ENCODE peak calls at places on chromosomes 7 and 10, in five cellular contexts. M is neuronal stem cell, K is H1, G is mesenchymal stem cell, N is trophoblast cell. I is an unnamed sample.

GRCh38 chr10:4008676-4009382 is 223.8 kb upstream of the KLF6 start:
- DNase-seq in N (no peak), K (no peak), G (no peak), M (no peak), I (no peak)

GRCh38 chr10:127977368-127978009 is 70.6 kb downstream of the PTPRE start:
- DNase-seq in N (peak; percentile 45), K (no peak), M (no peak), G (peak; percentile 97), I (peak; percentile 29)

GRCh38 chr7:70419816-70420215 is 712.1 kb upstream of the GALNT17 start:
- DNase-seq in M (no peak), K (no peak), N (no peak), G (no peak), I (no peak)

GRCh38 chr7:88835147-88835728 is 39.7 kb upstream of the TEX47 start:
- DNase-seq in M (peak; percentile 29), N (no peak), K (no peak), G (no peak), I (no peak)

GRCh38 chr7:96045919-96046318 is 273.6 kb downstream of the DYNC1I1 start:
- DNase-seq in K (no peak), N (no peak), G (no peak), M (no peak), I (peak; percentile 30)

GRCh38 chr7:34104992-34105391 is 199.7 kb downstream of the BMPER start:
- DNase-seq in G (peak; percentile 48), K (no peak), N (peak; percentile 72), M (no peak), I (no peak)

GRCh38 chr7:149071641-149072437 is 18.7 kb downstream of the ZNF786 start:
- DNase-seq in N (no peak), M (peak; percentile 11), G (peak; percentile 11), K (peak; percentile 91), I (peak; percentile 90)

GRCh38 chr10:131001438-131001837 is 310.1 kb downstream of the TCERG1L start:
- DNase-seq in K (no peak), G (no peak), M (no peak), N (no peak), I (no peak)

GRCh38 chr10:33067481-33067880 is 109.5 kb upstream of the ITGB1 start:
- DNase-seq in K (no peak), N (no peak), M (no peak), G (no peak), I (no peak)

GRCh38 chr7:132869166-132869861 is 212.6 kb downstream of the CHCHD3 start:
- DNase-seq in M (no peak), K (no peak), G (no peak), N (no peak), I (no peak)

GRCh38 chr10:101974091-101974799 is 81.7 kb downstream of the ARMH3 start:
- DNase-seq in K (no peak), N (no peak), G (peak; percentile 45), M (no peak), I (no peak)

GRCh38 chr10:43340101-43340500 is 31.3 kb upstream of the FXYD4 start:
- DNase-seq in N (peak; percentile 77), K (no peak), G (no peak), M (no peak), I (no peak)

GRCh38 chr10:83432296-83433045 is 706.8 kb upstream of the GHITM start:
- DNase-seq in G (peak; percentile 80), M (no peak), K (no peak), N (no peak), I (no peak)

GRCh38 chr7:21526007-21526406 is 16.8 kb upstream of the DNAH11 start:
- DNase-seq in N (no peak), G (no peak), M (no peak), K (no peak), I (no peak)

GRCh38 chr7:86926732-86927131 is 132.7 kb downstream of the ELAPOR2 start:
- DNase-seq in M (peak; percentile 33), N (peak; percentile 21), K (no peak), G (peak; percentile 61), I (no peak)

GRCh38 chr7:23852135-23852534 is 142.1 kb downstream of the STK31 start:
- DNase-seq in M (no peak), K (no peak), N (no peak), G (no peak), I (no peak)
- H2BK12ac ChIP-seq in M (no peak overlapping the region), K (no peak overlapping the region), N (no peak overlapping the region), G (no peak overlapping the region), I (no peak overlapping the region)

GRCh38 chr10:103855852-103856496 is 598 bp upstream of the SH3PXD2A start:
- DNase-seq in G (no peak), M (peak; percentile 27), N (no peak), K (peak; percentile 69), I (no peak)
- H2BK120ac ChIP-seq in G (peak overlapping the region; percentile 78), M (no peak overlapping the region), N (no peak overlapping the region), K (no peak overlapping the region), I (no peak overlapping the region)

GRCh38 chr7:129540340-129540739 is 38.0 kb downstream of the SMKR1 start:
- DNase-seq in N (no peak), K (no peak), M (no peak), G (no peak), I (no peak)
- H2BK12ac ChIP-seq in N (no peak overlapping the region), K (no peak overlapping the region), M (no peak overlapping the region), G (no peak overlapping the region), I (no peak overlapping the region)

GRCh38 chr7:28315565-28316420 is 96.5 kb upstream of the CREB5 start:
- DNase-seq in K (no peak), N (no peak), M (no peak), G (peak; percentile 50), I (no peak)
- H2BK120ac ChIP-seq in K (no peak overlapping the region), N (no peak overlapping the region), M (no peak overlapping the region), G (no peak overlapping the region), I (no peak overlapping the region)

DNA sequence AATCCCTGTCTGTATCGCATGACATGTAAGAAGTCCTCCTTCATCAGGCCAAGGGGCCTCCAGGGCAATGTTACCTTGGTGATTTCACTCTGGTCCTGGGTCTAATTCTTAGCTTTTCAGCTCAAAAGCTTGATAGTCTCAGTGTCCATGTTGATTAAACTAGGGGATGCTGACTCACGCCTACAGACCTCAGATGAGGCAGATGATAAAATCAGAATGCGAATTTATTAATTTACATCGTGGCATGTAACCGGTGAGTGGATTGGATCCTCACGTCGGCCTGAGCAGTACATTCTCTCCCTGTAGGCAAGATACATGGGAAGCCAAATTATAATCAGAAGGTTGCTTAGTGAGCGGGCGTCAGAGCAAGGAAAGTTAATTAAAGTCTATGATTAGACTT is 20.3 kb upstream of the CPA5 start:
- DNase-seq in N (no peak), G (no peak), K (no peak), M (no peak), I (no peak)
- H2BK12ac ChIP-seq in N (peak overlapping the region; percentile 74), G (no peak overlapping the region), K (no peak overlapping the region), M (no peak overlapping the region), I (no peak overlapping the region)

DNA sequence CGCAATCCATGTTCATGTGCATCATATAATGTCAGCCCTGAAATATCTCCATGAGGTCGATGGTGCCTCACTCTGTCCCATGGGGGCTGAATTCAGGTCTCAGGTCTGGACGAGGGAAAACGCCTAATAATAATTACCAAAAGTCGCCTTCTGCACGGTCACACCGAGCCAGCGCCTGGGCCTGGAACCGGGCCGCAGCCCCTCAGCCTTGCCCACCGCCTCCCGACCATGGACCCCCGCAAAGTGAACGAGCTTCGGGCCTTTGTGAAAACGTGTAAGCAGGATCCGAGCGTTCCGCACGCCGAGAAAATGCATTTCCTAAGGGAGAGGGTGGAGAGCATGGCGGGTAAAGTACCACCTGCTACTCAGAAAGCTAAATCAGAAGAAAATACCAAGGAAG is 18.8 kb upstream of the KLRG2 start:
- DNase-seq in N (no peak), K (no peak), G (no peak), M (no peak), I (no peak)
- H2BK120ac ChIP-seq in N (peak overlapping the region; percentile 75), K (no peak overlapping the region), G (no peak overlapping the region), M (no peak overlapping the region), I (no peak overlapping the region)

GRCh38 chr10:1289591-1289990 is 233.4 kb downstream of the WDR37 start:
- DNase-seq in G (no peak), K (peak; percentile 41), M (no peak), N (no peak), I (no peak)
- H2BK12ac ChIP-seq in G (no peak overlapping the region), K (peak overlapping the region; percentile 89), M (peak overlapping the region; percentile 52), N (no peak overlapping the region), I (no peak overlapping the region)

GRCh38 chr7:117279203-117279602 is 43.7 kb downstream of the WNT2 start:
- DNase-seq in K (no peak), M (no peak), G (no peak), N (no peak), I (no peak)
- H2BK120ac ChIP-seq in K (no peak overlapping the region), M (no peak overlapping the region), G (no peak overlapping the region), N (no peak overlapping the region), I (no peak overlapping the region)

GRCh38 chr7:105691692-105692564 is 110.6 kb upstream of the EFCAB10 start:
- DNase-seq in K (no peak), M (no peak), G (no peak), N (no peak), I (peak; percentile 67)

GRCh38 chr7:105690286-105690915 is 109.1 kb upstream of the EFCAB10 start:
- DNase-seq in G (peak; percentile 17), N (peak; percentile 28), M (no peak), K (no peak), I (peak; percentile 62)

GRCh38 chr7:105691029-105691691 is 109.9 kb upstream of the EFCAB10 start:
- DNase-seq in K (no peak), M (no peak), N (no peak), G (peak; percentile 93), I (peak; percentile 42)

GRCh38 chr7:105688617-105689016 is 107.3 kb upstream of the EFCAB10 start:
- DNase-seq in N (peak; percentile 73), M (no peak), G (no peak), K (no peak), I (no peak)

DNA sequence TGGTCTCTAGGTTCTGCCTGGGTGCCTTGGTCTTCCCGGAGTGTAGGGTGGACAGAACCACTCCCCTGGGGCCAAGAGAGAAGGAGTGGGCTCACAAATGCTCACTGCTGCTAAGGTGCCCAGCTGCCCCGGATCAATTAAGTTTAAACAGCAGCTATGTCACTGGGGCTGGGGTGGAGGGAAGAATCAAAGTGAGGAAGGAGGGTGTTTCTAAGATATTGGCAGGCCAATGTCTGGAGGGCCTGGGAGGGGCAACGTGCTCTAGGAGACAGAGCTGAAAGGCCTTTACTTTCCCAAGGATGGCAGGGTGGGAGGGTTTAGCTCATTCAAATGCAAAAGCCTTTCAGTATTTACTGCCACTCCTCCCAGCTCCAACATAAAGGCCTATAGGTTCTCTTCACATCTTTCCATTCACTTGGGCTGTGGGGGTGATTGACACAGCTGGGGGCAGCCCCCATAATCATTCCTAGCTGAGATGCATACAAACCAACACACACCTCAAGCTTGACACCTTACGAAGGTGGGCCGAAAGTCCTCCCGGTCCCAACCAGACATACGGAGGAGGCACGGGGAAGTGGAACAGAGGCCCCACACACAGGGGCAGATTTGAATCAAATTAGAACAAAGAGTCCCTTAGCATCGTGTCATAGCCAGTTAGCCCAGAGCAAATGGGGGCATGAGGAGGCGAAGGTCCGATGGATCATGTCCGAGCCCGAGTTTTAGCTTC is 108.0 kb upstream of the EFCAB10 start:
- DNase-seq in M (no peak), G (no peak), K (peak; percentile 66), N (no peak), I (peak; percentile 93)
- H2BK12ac ChIP-seq in M (no peak overlapping the region), G (peak overlapping the region; percentile 1), K (peak overlapping the region; percentile 98), N (no peak overlapping the region), I (peak overlapping the region; percentile 66)

GRCh38 chr7:38178695-38179344 is 775 bp downstream of the STARD3NL start:
- DNase-seq in G (peak; percentile 82), N (no peak), K (no peak), M (peak; percentile 12), I (no peak)
- H2BK120ac ChIP-seq in G (no peak overlapping the region), N (peak overlapping the region; percentile 61), K (no peak overlapping the region), M (no peak overlapping the region), I (no peak overlapping the region)

I was measured in H9.